ENCODE peak calls at places on chromosomes 11 and 22, in seven cellular contexts. One of them, this sample, is unnamed.

GRCh38 chr11:44726278-44727113 is at the start of gene TSPAN18:
- DNase-seq in activated naive CD8-positive, alpha-beta T cell treated with anti-CD3 and anti-CD28 coated beads for 36 hours: peak
- DNase-seq in activated CD8-positive, alpha-beta memory T cell treated with anti-CD3 and anti-CD28 coated beads, Interleukin-2, amount 10 ng/mL, durations not matched to agents 7 days and 5 days: no peak
- DNase-seq in germinal center: peak
- DNase-seq in SK-N-SH: peak
- DNase-seq in tibial artery: no peak
- DNase-seq in dorsolateral prefrontal cortex: no peak
- DNase-seq in this sample: peak

GRCh38 chr11:3747704-3748103 is 49.6 kb downstream of the NUP98 start:
- DNase-seq in activated naive CD8-positive, alpha-beta T cell treated with anti-CD3 and anti-CD28 coated beads for 36 hours: no peak
- DNase-seq in activated CD8-positive, alpha-beta memory T cell treated with anti-CD3 and anti-CD28 coated beads, Interleukin-2, amount 10 ng/mL, durations not matched to agents 7 days and 5 days: no peak
- DNase-seq in germinal center: no peak
- DNase-seq in SK-N-SH: no peak
- DNase-seq in tibial artery: no peak
- DNase-seq in dorsolateral prefrontal cortex: no peak
- DNase-seq in this sample: no peak

GRCh38 chr11:23680488-23681230 is 816.2 kb upstream of the LUZP2 start:
- DNase-seq in activated naive CD8-positive, alpha-beta T cell treated with anti-CD3 and anti-CD28 coated beads for 36 hours: no peak
- DNase-seq in activated CD8-positive, alpha-beta memory T cell treated with anti-CD3 and anti-CD28 coated beads, Interleukin-2, amount 10 ng/mL, durations not matched to agents 7 days and 5 days: no peak
- DNase-seq in germinal center: no peak
- DNase-seq in SK-N-SH: no peak
- DNase-seq in tibial artery: no peak
- DNase-seq in dorsolateral prefrontal cortex: peak
- DNase-seq in this sample: no peak

GRCh38 chr11:23455291-23455864 is 595.1 kb upstream of the CCDC179 start:
- DNase-seq in activated naive CD8-positive, alpha-beta T cell treated with anti-CD3 and anti-CD28 coated beads for 36 hours: no peak
- DNase-seq in activated CD8-positive, alpha-beta memory T cell treated with anti-CD3 and anti-CD28 coated beads, Interleukin-2, amount 10 ng/mL, durations not matched to agents 7 days and 5 days: no peak
- DNase-seq in germinal center: no peak
- DNase-seq in SK-N-SH: no peak
- DNase-seq in tibial artery: no peak
- DNase-seq in dorsolateral prefrontal cortex: no peak
- DNase-seq in this sample: no peak

GRCh38 chr11:115548878-115549528 is 44.8 kb upstream of the CADM1 start:
- DNase-seq in activated naive CD8-positive, alpha-beta T cell treated with anti-CD3 and anti-CD28 coated beads for 36 hours: no peak
- DNase-seq in activated CD8-positive, alpha-beta memory T cell treated with anti-CD3 and anti-CD28 coated beads, Interleukin-2, amount 10 ng/mL, durations not matched to agents 7 days and 5 days: no peak
- DNase-seq in germinal center: no peak
- DNase-seq in SK-N-SH: no peak
- DNase-seq in tibial artery: no peak
- DNase-seq in dorsolateral prefrontal cortex: no peak
- DNase-seq in this sample: no peak

GRCh38 chr22:44273175-44273574 is 39.6 kb downstream of the SHISAL1 start:
- DNase-seq in activated naive CD8-positive, alpha-beta T cell treated with anti-CD3 and anti-CD28 coated beads for 36 hours: no peak
- DNase-seq in activated CD8-positive, alpha-beta memory T cell treated with anti-CD3 and anti-CD28 coated beads, Interleukin-2, amount 10 ng/mL, durations not matched to agents 7 days and 5 days: no peak
- DNase-seq in germinal center: no peak
- DNase-seq in SK-N-SH: no peak
- DNase-seq in tibial artery: no peak
- DNase-seq in dorsolateral prefrontal cortex: no peak
- DNase-seq in this sample: no peak

GRCh38 chr22:47575291-47575690 is 812.8 kb downstream of the TBC1D22A start:
- DNase-seq in activated naive CD8-positive, alpha-beta T cell treated with anti-CD3 and anti-CD28 coated beads for 36 hours: no peak
- DNase-seq in activated CD8-positive, alpha-beta memory T cell treated with anti-CD3 and anti-CD28 coated beads, Interleukin-2, amount 10 ng/mL, durations not matched to agents 7 days and 5 days: no peak
- DNase-seq in germinal center: no peak
- DNase-seq in SK-N-SH: no peak
- DNase-seq in tibial artery: no peak
- DNase-seq in dorsolateral prefrontal cortex: no peak
- DNase-seq in this sample: no peak

GRCh38 chr11:106399075-106399500 is 321.6 kb downstream of the AASDHPPT start:
- DNase-seq in activated naive CD8-positive, alpha-beta T cell treated with anti-CD3 and anti-CD28 coated beads for 36 hours: no peak
- DNase-seq in activated CD8-positive, alpha-beta memory T cell treated with anti-CD3 and anti-CD28 coated beads, Interleukin-2, amount 10 ng/mL, durations not matched to agents 7 days and 5 days: no peak
- DNase-seq in germinal center: no peak
- DNase-seq in SK-N-SH: peak
- DNase-seq in tibial artery: peak
- DNase-seq in dorsolateral prefrontal cortex: no peak
- DNase-seq in this sample: no peak

GRCh38 chr11:134261626-134262488 is 8.5 kb downstream of the ACAD8 start:
- DNase-seq in activated naive CD8-positive, alpha-beta T cell treated with anti-CD3 and anti-CD28 coated beads for 36 hours: no peak
- DNase-seq in activated CD8-positive, alpha-beta memory T cell treated with anti-CD3 and anti-CD28 coated beads, Interleukin-2, amount 10 ng/mL, durations not matched to agents 7 days and 5 days: peak
- DNase-seq in germinal center: peak
- DNase-seq in SK-N-SH: peak
- DNase-seq in tibial artery: no peak
- DNase-seq in dorsolateral prefrontal cortex: no peak
- DNase-seq in this sample: peak

GRCh38 chr11:83257638-83258229 is 28.4 kb downstream of the CCDC90B start:
- DNase-seq in activated naive CD8-positive, alpha-beta T cell treated with anti-CD3 and anti-CD28 coated beads for 36 hours: no peak
- DNase-seq in activated CD8-positive, alpha-beta memory T cell treated with anti-CD3 and anti-CD28 coated beads, Interleukin-2, amount 10 ng/mL, durations not matched to agents 7 days and 5 days: no peak
- DNase-seq in germinal center: no peak
- DNase-seq in SK-N-SH: no peak
- DNase-seq in tibial artery: peak
- DNase-seq in dorsolateral prefrontal cortex: no peak
- DNase-seq in this sample: no peak

GRCh38 chr11:31809857-31810778 is 1.0 kb downstream of the PAX6 start:
- DNase-seq in activated naive CD8-positive, alpha-beta T cell treated with anti-CD3 and anti-CD28 coated beads for 36 hours: no peak
- DNase-seq in activated CD8-positive, alpha-beta memory T cell treated with anti-CD3 and anti-CD28 coated beads, Interleukin-2, amount 10 ng/mL, durations not matched to agents 7 days and 5 days: no peak
- DNase-seq in germinal center: no peak
- DNase-seq in SK-N-SH: peak
- DNase-seq in tibial artery: no peak
- DNase-seq in dorsolateral prefrontal cortex: no peak
- DNase-seq in this sample: no peak

GRCh38 chr11:96222102-96222501 is 120.9 kb downstream of the MAML2 start:
- DNase-seq in activated naive CD8-positive, alpha-beta T cell treated with anti-CD3 and anti-CD28 coated beads for 36 hours: no peak
- DNase-seq in activated CD8-positive, alpha-beta memory T cell treated with anti-CD3 and anti-CD28 coated beads, Interleukin-2, amount 10 ng/mL, durations not matched to agents 7 days and 5 days: no peak
- DNase-seq in germinal center: no peak
- DNase-seq in SK-N-SH: no peak
- DNase-seq in tibial artery: no peak
- DNase-seq in dorsolateral prefrontal cortex: no peak
- DNase-seq in this sample: no peak

GRCh38 chr11:8033312-8033715 is 46.2 kb downstream of the EIF3F start:
- DNase-seq in activated naive CD8-positive, alpha-beta T cell treated with anti-CD3 and anti-CD28 coated beads for 36 hours: peak
- DNase-seq in activated CD8-positive, alpha-beta memory T cell treated with anti-CD3 and anti-CD28 coated beads, Interleukin-2, amount 10 ng/mL, durations not matched to agents 7 days and 5 days: peak
- DNase-seq in germinal center: peak
- DNase-seq in SK-N-SH: peak
- DNase-seq in tibial artery: peak
- DNase-seq in dorsolateral prefrontal cortex: peak
- DNase-seq in this sample: peak

GRCh38 chr11:45287316-45287903 is 1.3 kb upstream of the SYT13 start:
- DNase-seq in activated naive CD8-positive, alpha-beta T cell treated with anti-CD3 and anti-CD28 coated beads for 36 hours: no peak
- DNase-seq in activated CD8-positive, alpha-beta memory T cell treated with anti-CD3 and anti-CD28 coated beads, Interleukin-2, amount 10 ng/mL, durations not matched to agents 7 days and 5 days: no peak
- DNase-seq in germinal center: no peak
- DNase-seq in SK-N-SH: no peak
- DNase-seq in tibial artery: no peak
- DNase-seq in dorsolateral prefrontal cortex: no peak
- DNase-seq in this sample: no peak